ENCODE peak calls at places on chromosomes 7 and 10, in five cellular contexts. S is dorsolateral prefrontal cortex; X is CD8-positive, alpha-beta T cell; F is tibial artery; Z is stomach. T is an unnamed sample.

GRCh38 chr10:35511649-35512048 is 93.5 kb upstream of the GJD4 start:
- DNase-seq in S (no peak), X (no peak), F (no peak), Z (no peak), T (no peak)

GRCh38 chr7:95772298-95772770 is at the start of gene DYNC1I1:
- DNase-seq in S (peak; percentile 70), X (no peak), F (peak; percentile 52), Z (peak; percentile 61), T (peak; percentile 9)

GRCh38 chr7:95324396-95324795 is at the start of gene PON1:
- DNase-seq in S (no peak), X (no peak), F (no peak), Z (no peak), T (no peak)

GRCh38 chr7:22561895-22562593 is 62.1 kb upstream of the STEAP1B start:
- DNase-seq in S (no peak), X (no peak), F (no peak), Z (no peak), T (no peak)

GRCh38 chr7:155808551-155809331 is 3.5 kb downstream of the SHH start:
- DNase-seq in S (no peak), X (no peak), F (no peak), Z (peak; percentile 67), T (no peak)

GRCh38 chr7:112566392-112567324 is 85.9 kb downstream of the LSMEM1 start:
- DNase-seq in S (no peak), X (no peak), F (no peak), Z (no peak), T (no peak)

GRCh38 chr10:62850646-62851045 is 34.5 kb upstream of the EGR2 start:
- DNase-seq in S (no peak), X (no peak), F (no peak), Z (no peak), T (no peak)

GRCh38 chr10:24952701-24953349 is 419 bp upstream of the PRTFDC1 start:
- DNase-seq in S (peak; percentile 46), X (peak; percentile 49), F (peak; percentile 50), Z (peak; percentile 45), T (no peak)

GRCh38 chr7:157709531-157710251 is 372.9 kb downstream of the DNAJB6 start:
- DNase-seq in S (no peak), X (no peak), F (no peak), Z (no peak), T (no peak)

GRCh38 chr7:87001214-87001613 is 58.2 kb downstream of the ELAPOR2 start:
- DNase-seq in S (no peak), X (no peak), F (no peak), Z (no peak), T (no peak)

GRCh38 chr10:114034943-114035645 is 8.6 kb upstream of the ADRB1 start:
- DNase-seq in S (no peak), X (no peak), F (no peak), Z (no peak), T (no peak)

GRCh38 chr10:63738410-63738809 is 217.2 kb downstream of the REEP3 start:
- DNase-seq in S (no peak), X (no peak), F (no peak), Z (no peak), T (no peak)

GRCh38 chr7:81833401-81833800 is 63.6 kb upstream of the HGF start:
- DNase-seq in S (no peak), X (no peak), F (no peak), Z (no peak), T (no peak)

GRCh38 chr7:55101359-55101758 is 82.5 kb downstream of the EGFR start:
- DNase-seq in S (no peak), X (no peak), F (no peak), Z (peak; percentile 60), T (no peak)

GRCh38 chr7:124840435-124840834 is 74.8 kb upstream of the GPR37 start:
- DNase-seq in S (no peak), X (no peak), F (no peak), Z (no peak), T (no peak)

GRCh38 chr10:101485681-101486554 is 102.1 kb downstream of the POLL start:
- DNase-seq in S (no peak), X (no peak), F (peak; percentile 23), Z (no peak), T (no peak)

GRCh38 chr10:91536101-91536500 is 96.8 kb downstream of the PPP1R3C start:
- DNase-seq in S (no peak), X (no peak), F (peak; percentile 58), Z (no peak), T (no peak)

GRCh38 chr10:73635781-73636180 is 5.5 kb downstream of the MYOZ1 start:
- DNase-seq in S (no peak), X (no peak), F (no peak), Z (no peak), T (no peak)

GRCh38 chr7:25305831-25306230 is 77.5 kb upstream of the NPVF start:
- DNase-seq in S (no peak), X (no peak), F (no peak), Z (no peak), T (no peak)

GRCh38 chr10:128551475-128551874 is 425.3 kb upstream of the MKI67 start:
- DNase-seq in S (no peak), X (no peak), F (no peak), Z (no peak), T (no peak)

GRCh38 chr10:37124532-37124931 is 866 bp upstream of the ANKRD30A start:
- DNase-seq in S (no peak), X (peak; percentile 11), F (no peak), Z (no peak), T (no peak)

GRCh38 chr7:132099163-132099562 is 477.1 kb downstream of the PLXNA4 start:
- DNase-seq in S (no peak), X (no peak), F (peak; percentile 5), Z (no peak), T (no peak)

GRCh38 chr10:90328896-90329295 is 528.9 kb downstream of the HTR7 start:
- DNase-seq in S (no peak), X (no peak), F (no peak), Z (no peak), T (no peak)

DNA sequence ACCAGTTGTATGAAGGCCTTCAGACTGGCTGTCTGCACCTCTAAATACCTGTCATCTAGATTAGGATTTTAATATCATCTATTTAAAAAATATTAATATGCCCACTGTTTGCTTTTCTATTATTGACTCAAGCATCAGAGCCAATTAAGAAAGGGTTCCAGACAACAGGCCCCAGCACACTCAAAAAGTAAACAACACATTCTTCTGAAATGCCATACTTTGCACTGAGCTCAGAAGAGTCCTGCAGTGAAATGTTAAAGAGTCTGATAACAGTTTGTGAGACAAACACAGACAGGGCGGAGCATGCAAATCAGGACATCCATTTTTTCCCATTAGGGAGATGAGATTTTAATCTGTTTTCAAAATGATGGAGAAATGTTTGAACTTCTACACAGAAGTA is 45.9 kb upstream of the KLF6 start:
- DNase-seq in S (no peak), X (no peak), F (no peak), Z (no peak), T (no peak)
- H3K27ac ChIP-seq in S (no peak overlapping the region), X (no peak overlapping the region), F (no peak overlapping the region), Z (peak overlapping the region; percentile 7), T (no peak overlapping the region)

GRCh38 chr7:44327981-44328380 is 2.6 kb upstream of the CAMK2B start:
- DNase-seq in S (no peak), X (no peak), F (no peak), Z (no peak), T (no peak)

GRCh38 chr7:44325181-44325671 is at the start of gene CAMK2B:
- DNase-seq in S (no peak), X (no peak), F (no peak), Z (no peak), T (no peak)

GRCh38 chr7:44326261-44327125 is 1.1 kb upstream of the CAMK2B start:
- DNase-seq in S (no peak), X (no peak), F (no peak), Z (no peak), T (no peak)

GRCh38 chr7:44324204-44325126 is 929 bp downstream of the CAMK2B start:
- DNase-seq in S (no peak), X (no peak), F (no peak), Z (no peak), T (no peak)

GRCh38 chr7:44325811-44326241 is 432 bp upstream of the CAMK2B start:
- DNase-seq in S (no peak), X (no peak), F (no peak), Z (no peak), T (no peak)
- H3K4me3 ChIP-seq in S (peak overlapping the region; percentile 32), X (no peak overlapping the region), F (no peak overlapping the region), Z (peak overlapping the region; percentile 33), T (peak overlapping the region; percentile 38)

DNA sequence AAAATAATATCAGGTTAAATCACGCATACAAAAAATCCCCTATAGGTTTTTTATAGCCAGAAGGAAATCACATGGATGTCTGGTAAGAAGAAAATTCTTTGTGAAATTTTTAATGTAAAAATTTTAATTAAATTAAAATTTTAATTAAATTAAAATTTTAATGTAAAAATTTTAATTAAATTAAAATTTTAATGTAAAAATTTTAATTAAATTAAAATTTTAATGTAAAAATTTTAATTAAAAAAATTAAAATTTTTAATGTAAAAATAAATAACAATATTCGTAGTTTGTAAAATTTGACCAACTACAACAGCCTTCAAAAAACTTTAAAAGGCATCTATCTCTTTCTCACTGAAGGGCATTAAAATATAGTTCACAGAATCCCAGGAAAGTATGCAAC is 61.5 kb downstream of the CTTNBP2 start:
- DNase-seq in S (no peak), X (no peak), F (no peak), Z (no peak), T (no peak)
- H3K27ac ChIP-seq in S (no peak overlapping the region), X (no peak overlapping the region), F (no peak overlapping the region), Z (no peak overlapping the region), T (no peak overlapping the region)

GRCh38 chr7:101783381-101784181 is 33.8 kb upstream of the CUX1 start:
- DNase-seq in S (no peak), X (no peak), F (no peak), Z (no peak), T (no peak)
- H3K4me3 ChIP-seq in S (no peak overlapping the region), X (no peak overlapping the region), F (no peak overlapping the region), Z (no peak overlapping the region), T (no peak overlapping the region)

GRCh38 chr10:47257396-47258120 is 42.4 kb upstream of the GDF10 start:
- DNase-seq in S (no peak), X (no peak), F (no peak), Z (no peak), T (no peak)
- H3K27ac ChIP-seq in S (no peak overlapping the region), X (peak overlapping the region; percentile 14), F (no peak overlapping the region), Z (no peak overlapping the region), T (no peak overlapping the region)

DNA sequence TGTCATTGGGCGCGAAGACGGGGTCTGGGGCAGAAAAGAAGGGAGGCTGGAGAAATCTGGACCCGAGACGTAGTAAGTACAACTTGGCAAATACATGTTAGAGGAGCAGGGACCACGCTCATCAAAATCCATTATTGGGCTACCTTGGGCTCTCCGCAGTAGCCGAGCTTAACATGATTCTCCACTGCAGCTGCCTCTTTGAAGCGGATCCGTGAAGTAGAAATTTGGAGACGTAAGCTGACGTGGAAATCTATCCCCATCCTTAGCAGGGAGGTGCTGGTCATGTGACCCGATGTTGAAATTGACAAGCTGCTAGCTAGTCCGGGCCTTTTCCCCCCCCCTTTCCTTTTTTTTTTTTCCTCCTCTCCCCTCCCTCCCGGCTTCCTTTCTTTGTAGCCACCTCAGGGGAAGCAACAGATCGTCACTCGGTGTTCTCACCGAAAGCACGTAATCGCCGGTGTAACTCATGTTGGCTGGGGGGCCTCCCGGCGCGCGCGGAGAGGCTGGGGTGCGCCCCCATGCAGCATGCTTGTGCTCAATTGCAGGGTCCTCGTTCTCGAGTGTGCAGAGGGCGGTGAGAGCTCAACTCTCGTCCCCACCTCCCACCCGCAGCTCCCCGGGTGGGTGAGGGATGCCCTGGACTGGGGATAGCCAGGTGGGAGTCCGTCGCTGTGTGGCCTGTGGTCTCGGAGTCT is at the start of gene HOXA11:
- DNase-seq in S (peak; percentile 2), X (no peak), F (peak; percentile 77), Z (peak; percentile 22), T (no peak)
- H3K4me3 ChIP-seq in S (peak within 1 kb of the TSS; percentile 24), X (peak within 1 kb of the TSS; percentile 40), F (peak within 1 kb of the TSS; percentile 59), Z (peak within 1 kb of the TSS; percentile 52), T (peak within 1 kb of the TSS; percentile 68)

GRCh38 chr10:88041243-88042161 is 178.1 kb downstream of the PTEN start:
- DNase-seq in S (no peak), X (no peak), F (no peak), Z (no peak), T (no peak)
- H3K27ac ChIP-seq in S (no peak overlapping the region), X (no peak overlapping the region), F (peak overlapping the region; percentile 72), Z (peak overlapping the region; percentile 47), T (peak overlapping the region; percentile 91)

T was measured in thoracic aorta.